ENCODE peak calls at places on chromosomes 5 and 9, in six cellular contexts. K, V, G, E, X and Y are unnamed samples.

GRCh38 chr5:74310386-74310785 is 330.1 kb downstream of the ENC1 start:
- DNase-seq in K (no peak), V (no peak), G (no peak), E (no peak), X (no peak), Y (no peak)

GRCh38 chr9:75238311-75238976 is 150.1 kb downstream of the OSTF1 start:
- DNase-seq in K (peak), V (no peak), G (peak), E (peak), X (peak), Y (peak)

GRCh38 chr9:91755761-91756638 is 194.0 kb downstream of the ROR2 start:
- DNase-seq in K (no peak), V (no peak), G (no peak), E (no peak), X (no peak), Y (no peak)

GRCh38 chr9:79652598-79652997 is 80.8 kb downstream of the TLE4 start:
- DNase-seq in K (no peak), V (no peak), G (no peak), E (no peak), X (no peak), Y (no peak)

GRCh38 chr9:134392900-134393299 is 66.6 kb downstream of the RXRA start:
- DNase-seq in K (no peak), V (no peak), G (no peak), E (no peak), X (no peak), Y (no peak)

GRCh38 chr5:60719329-60719728 is 19.4 kb upstream of the DEPDC1B start:
- DNase-seq in K (no peak), V (no peak), G (no peak), E (no peak), X (no peak), Y (no peak)

GRCh38 chr9:108672475-108673065 is 183.2 kb downstream of the ACTL7B start:
- DNase-seq in K (no peak), V (no peak), G (no peak), E (no peak), X (no peak), Y (no peak)

GRCh38 chr9:88915916-88916315 is 75.4 kb upstream of the S1PR3 start:
- DNase-seq in K (no peak), V (no peak), G (no peak), E (no peak), X (no peak), Y (no peak)

GRCh38 chr9:104992696-104993095 is 64.7 kb upstream of the ABCA1 start:
- DNase-seq in K (no peak), V (no peak), G (no peak), E (no peak), X (no peak), Y (no peak)

GRCh38 chr9:111016046-111017026 is 21.9 kb downstream of the LPAR1 start:
- DNase-seq in K (no peak), V (no peak), G (no peak), E (no peak), X (no peak), Y (no peak)

GRCh38 chr9:75950983-75951382 is 60.5 kb downstream of the PCSK5 start:
- DNase-seq in K (no peak), V (no peak), G (no peak), E (no peak), X (no peak), Y (no peak)

GRCh38 chr5:33691846-33692245 is 199.9 kb downstream of the ADAMTS12 start:
- DNase-seq in K (no peak), V (no peak), G (no peak), E (no peak), X (no peak), Y (no peak)

GRCh38 chr9:130718576-130718975 is 25.0 kb downstream of the EXOSC2 start:
- DNase-seq in K (no peak), V (no peak), G (no peak), E (no peak), X (no peak), Y (no peak)

GRCh38 chr5:167255931-167256330 is 1035.5 kb upstream of the WWC1 start:
- DNase-seq in K (no peak), V (no peak), G (no peak), E (no peak), X (no peak), Y (no peak)

GRCh38 chr5:167263185-167263584 is 1028.3 kb upstream of the WWC1 start:
- DNase-seq in K (no peak), V (no peak), G (no peak), E (no peak), X (no peak), Y (no peak)

GRCh38 chr5:167261309-167262100 is 1029.9 kb upstream of the WWC1 start:
- DNase-seq in K (no peak), V (no peak), G (no peak), E (no peak), X (no peak), Y (no peak)
- TF ChIP-seq CTCF in K (peak), V (peak), G (peak), E (no peak), X (no peak), Y (peak)

DNA sequence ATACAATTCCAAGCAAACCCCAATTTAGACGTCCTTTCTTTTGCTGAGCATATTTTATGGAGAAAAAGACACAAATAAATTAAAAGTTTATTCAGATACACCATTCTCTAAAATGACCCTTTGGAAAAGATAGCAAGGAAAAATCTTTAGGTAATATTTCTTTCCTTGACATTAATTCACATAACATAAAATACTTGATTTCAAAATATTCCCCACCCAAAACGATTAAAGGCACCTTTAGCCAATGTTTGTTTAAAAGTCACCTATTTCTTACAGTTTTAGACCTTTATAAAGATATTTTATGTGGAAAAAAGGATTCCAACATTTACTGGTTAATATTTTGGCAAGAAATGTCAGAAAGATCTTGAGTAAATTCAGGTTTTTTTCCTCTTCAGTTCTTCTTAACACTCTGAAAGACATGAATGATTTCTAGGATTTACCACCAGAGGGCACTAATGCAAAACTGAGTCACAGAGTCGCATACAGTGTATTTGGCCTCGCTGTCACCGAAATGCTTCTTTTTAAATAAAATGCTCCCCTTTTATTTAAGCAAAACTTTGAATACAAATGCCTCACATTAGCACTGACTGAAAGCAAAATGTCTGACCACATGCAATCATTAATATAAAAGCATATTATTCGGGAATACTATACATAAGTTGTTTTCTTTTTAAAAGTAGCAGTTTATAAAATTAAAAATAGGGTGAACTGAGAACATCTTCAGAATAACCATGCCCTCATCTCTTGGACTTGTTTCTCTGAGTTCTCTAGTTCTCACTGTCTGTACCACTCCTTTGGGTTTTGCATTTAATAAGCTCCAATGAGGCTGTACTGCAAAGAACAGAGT is 122.5 kb downstream of the SLC1A3 start:
- DNase-seq in K (no peak), V (no peak), G (no peak), E (peak), X (peak), Y (peak)
- TF ChIP-seq CTCF in K (peak), V (peak), G (peak), E (peak), X (peak), Y (peak)

GRCh38 chr5:123511648-123512605 is at the start of gene CSNK1G3:
- DNase-seq in K (peak), V (peak), G (peak), E (peak), X (peak), Y (peak)
- TF ChIP-seq CTCF in K (no peak), V (no peak), G (no peak), E (peak), X (no peak), Y (no peak)

GRCh38 chr5:163914911-163915310 is 409.5 kb downstream of the MAT2B start:
- DNase-seq in K (no peak), V (no peak), G (no peak), E (no peak), X (no peak), Y (no peak)

GRCh38 chr5:163916376-163916775 is 411.0 kb downstream of the MAT2B start:
- DNase-seq in K (no peak), V (no peak), G (no peak), E (no peak), X (peak), Y (no peak)

GRCh38 chr5:163912023-163912422 is 406.6 kb downstream of the MAT2B start:
- DNase-seq in K (no peak), V (no peak), G (no peak), E (no peak), X (no peak), Y (no peak)

GRCh38 chr5:163915481-163915961 is 410.1 kb downstream of the MAT2B start:
- DNase-seq in K (no peak), V (no peak), G (no peak), E (no peak), X (no peak), Y (peak)

DNA sequence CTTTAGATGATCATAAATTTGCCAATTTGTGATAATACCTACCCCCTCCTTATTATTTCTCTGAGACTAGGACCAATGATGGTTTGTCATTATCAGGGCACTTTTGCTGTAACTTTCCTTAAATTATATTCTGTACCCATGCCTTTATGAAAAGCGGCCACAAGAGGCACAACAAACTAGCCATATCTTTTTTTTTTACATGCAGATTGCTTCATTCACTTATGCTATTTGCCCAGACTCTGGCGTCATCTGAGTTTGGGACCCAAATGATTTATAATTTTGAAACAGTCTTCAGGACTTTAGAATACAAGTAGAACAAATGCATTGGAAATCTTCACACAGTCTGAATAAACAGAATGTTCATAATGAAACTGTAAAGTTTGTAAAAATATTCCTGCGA is 408.1 kb downstream of the MAT2B start:
- DNase-seq in K (no peak), V (no peak), G (no peak), E (no peak), X (no peak), Y (no peak)
- TF ChIP-seq CTCF in K (no peak), V (peak), G (peak), E (no peak), X (no peak), Y (no peak)

GRCh38 chr5:151002250-151002649 is 18.1 kb upstream of the GPX3 start:
- DNase-seq in K (no peak), V (no peak), G (no peak), E (no peak), X (no peak), Y (no peak)
- TF ChIP-seq CTCF in K (no peak), V (peak), G (peak), E (peak), X (no peak), Y (no peak)

GRCh38 chr9:84478996-84479395 is 138.4 kb upstream of the SLC28A3 start:
- DNase-seq in K (no peak), V (no peak), G (no peak), E (no peak), X (no peak), Y (no peak)

GRCh38 chr9:84485539-84485938 is 145.0 kb upstream of the SLC28A3 start:
- DNase-seq in K (no peak), V (no peak), G (no peak), E (no peak), X (no peak), Y (no peak)

GRCh38 chr9:84480071-84480470 is 139.5 kb upstream of the SLC28A3 start:
- DNase-seq in K (no peak), V (no peak), G (no peak), E (no peak), X (no peak), Y (no peak)

GRCh38 chr9:84481819-84482218 is 141.3 kb upstream of the SLC28A3 start:
- DNase-seq in K (no peak), V (no peak), G (no peak), E (no peak), X (no peak), Y (no peak)
- TF ChIP-seq CTCF in K (no peak), V (no peak), G (no peak), E (no peak), X (no peak), Y (no peak)